ENCODE peak calls at places on chromosome 7, in five cellular contexts. C, W, S, G and Z are unnamed samples.

GRCh38 chr7:43763183-43763582 is 4.7 kb downstream of the BLVRA start:
- DNase-seq in C (no peak), W (no peak), S (no peak), G (no peak), Z (no peak)

GRCh38 chr7:41107938-41108448 is 594.9 kb downstream of the INHBA start:
- DNase-seq in C (no peak), W (no peak), S (no peak), G (peak), Z (no peak)

GRCh38 chr7:41599760-41600159 is 103.1 kb downstream of the INHBA start:
- DNase-seq in C (no peak), W (no peak), S (no peak), G (no peak), Z (no peak)

GRCh38 chr7:51139796-51140195 is 176.8 kb downstream of the COBL start:
- DNase-seq in C (no peak), W (no peak), S (no peak), G (peak), Z (no peak)

GRCh38 chr7:29019275-29019820 is 61.2 kb upstream of the TRIL start:
- DNase-seq in C (no peak), W (no peak), S (no peak), G (peak), Z (peak)

GRCh38 chr7:39509912-39510311 is 56.3 kb upstream of the YAE1 start:
- DNase-seq in C (no peak), W (no peak), S (no peak), G (no peak), Z (no peak)

GRCh38 chr7:100065452-100066186 is 15.9 kb downstream of the ZNF3 start:
- DNase-seq in C (no peak), W (no peak), S (peak), G (peak), Z (peak)

GRCh38 chr7:47304727-47305719 is 276.9 kb downstream of the TNS3 start:
- DNase-seq in C (no peak), W (no peak), S (no peak), G (no peak), Z (no peak)

GRCh38 chr7:24392774-24393173 is 108.8 kb downstream of the NPY start:
- DNase-seq in C (no peak), W (no peak), S (no peak), G (no peak), Z (no peak)

GRCh38 chr7:379456-380225 is 89.7 kb downstream of the FOXL3 start:
- DNase-seq in C (peak), W (no peak), S (no peak), G (no peak), Z (no peak)

GRCh38 chr7:102064361-102065025 is 222.2 kb upstream of the SH2B2 start:
- DNase-seq in C (no peak), W (no peak), S (no peak), G (peak), Z (no peak)

GRCh38 chr7:7201583-7202374 is 19.4 kb downstream of the C1GALT1 start:
- DNase-seq in C (no peak), W (no peak), S (no peak), G (no peak), Z (no peak)

GRCh38 chr7:40833541-40834234 is 698.9 kb downstream of the SUGCT start:
- DNase-seq in C (no peak), W (no peak), S (no peak), G (peak), Z (peak)

GRCh38 chr7:92833766-92834605 is 2.4 kb downstream of the CDK6 start:
- DNase-seq in C (peak), W (peak), S (no peak), G (peak), Z (peak)

GRCh38 chr7:48511021-48511579 is 339.8 kb downstream of the ABCA13 start:
- DNase-seq in C (no peak), W (no peak), S (no peak), G (no peak), Z (no peak)

GRCh38 chr7:17645500-17645899 is 294.8 kb downstream of the SNX13 start:
- DNase-seq in C (no peak), W (no peak), S (no peak), G (no peak), Z (no peak)

GRCh38 chr7:50266893-50267386 is 37.6 kb upstream of the IKZF1 start:
- DNase-seq in C (no peak), W (peak), S (no peak), G (no peak), Z (no peak)

GRCh38 chr7:98571986-98572385 is 45.1 kb upstream of the NPTX2 start:
- DNase-seq in C (no peak), W (no peak), S (no peak), G (peak), Z (no peak)

GRCh38 chr7:34748244-34749039 is 90.4 kb downstream of the NPSR1 start:
- DNase-seq in C (no peak), W (no peak), S (no peak), G (peak), Z (peak)

GRCh38 chr7:128794020-128794419 is 2.3 kb downstream of the CCDC136 start:
- DNase-seq in C (no peak), W (no peak), S (no peak), G (no peak), Z (no peak)

GRCh38 chr7:45658716-45659495 is 84.7 kb downstream of the ADCY1 start:
- DNase-seq in C (no peak), W (no peak), S (no peak), G (no peak), Z (no peak)

GRCh38 chr7:149724661-149725425 is 48.5 kb downstream of the ZNF467 start:
- DNase-seq in C (no peak), W (no peak), S (no peak), G (no peak), Z (no peak)

GRCh38 chr7:111090834-111091233 is at the start of gene LRRN3:
- DNase-seq in C (peak), W (peak), S (no peak), G (peak), Z (peak)

GRCh38 chr7:94375713-94376112 is 19.0 kb upstream of the COL1A2 start:
- DNase-seq in C (no peak), W (no peak), S (peak), G (peak), Z (peak)

GRCh38 chr7:151795168-151795754 is 81.7 kb downstream of the PRKAG2 start:
- DNase-seq in C (no peak), W (peak), S (no peak), G (no peak), Z (no peak)

GRCh38 chr7:149811221-149811620 is 27.0 kb upstream of the ZNF862 start:
- DNase-seq in C (no peak), W (no peak), S (no peak), G (peak), Z (no peak)

GRCh38 chr7:149027055-149027454 is 1.2 kb downstream of the PDIA4 start:
- DNase-seq in C (no peak), W (no peak), S (no peak), G (no peak), Z (no peak)

GRCh38 chr7:128108129-128108528 is 76.9 kb upstream of the LRRC4 start:
- DNase-seq in C (no peak), W (no peak), S (no peak), G (no peak), Z (no peak)

GRCh38 chr7:23226841-23227450 is 19.6 kb upstream of the GPNMB start:
- DNase-seq in C (no peak), W (no peak), S (no peak), G (no peak), Z (no peak)

GRCh38 chr7:83984076-83984475 is 210.5 kb downstream of the SEMA3A start:
- DNase-seq in C (no peak), W (no peak), S (no peak), G (no peak), Z (no peak)

GRCh38 chr7:108086546-108086945 is 43.6 kb downstream of the LAMB4 start:
- DNase-seq in C (no peak), W (no peak), S (no peak), G (peak), Z (no peak)

GRCh38 chr7:5477723-5478531 is 54.3 kb upstream of the TNRC18 start:
- DNase-seq in C (no peak), W (no peak), S (no peak), G (peak), Z (peak)

GRCh38 chr7:2164156-2164555 is 68.6 kb downstream of the MAD1L1 start:
- DNase-seq in C (no peak), W (no peak), S (no peak), G (no peak), Z (no peak)

GRCh38 chr7:98011996-98012395 is 22.0 kb upstream of the OCM2 start:
- DNase-seq in C (no peak), W (no peak), S (no peak), G (no peak), Z (no peak)

GRCh38 chr7:151249732-151250072 is 1.2 kb upstream of the SMARCD3 start:
- DNase-seq in C (peak), W (no peak), S (no peak), G (peak), Z (peak)

GRCh38 chr7:22651036-22651435 is 76.0 kb upstream of the IL6 start:
- DNase-seq in C (no peak), W (no peak), S (no peak), G (no peak), Z (no peak)

GRCh38 chr7:90910136-90910535 is 314.0 kb downstream of the CDK14 start:
- DNase-seq in C (no peak), W (no peak), S (no peak), G (peak), Z (no peak)

GRCh38 chr7:41915861-41916260 is 213.0 kb upstream of the INHBA start:
- DNase-seq in C (no peak), W (no peak), S (no peak), G (peak), Z (no peak)